ENCODE peak calls at places on chromosomes 12 and 14, in seven cellular contexts. B is endothelial cell of umbilical vein, G is heart left ventricle, J is uterus, T is epithelial cell of esophagus, M is psoas muscle, V is left ventricle myocardium inferior. D is an unnamed sample.

GRCh38 chr12:95205685-95206084 is 11.6 kb downstream of the FGD6 start:
- DNase-seq in B (peak), G (no peak), J (peak), T (peak), M (no peak), V (no peak), D (no peak)

GRCh38 chr12:113236539-113237354 is 15.5 kb downstream of the TPCN1 start:
- DNase-seq in B (no peak), G (peak), J (no peak), T (no peak), M (no peak), V (peak), D (peak)

GRCh38 chr12:104930388-104931326 is 27.4 kb downstream of the SLC41A2 start:
- DNase-seq in B (peak), G (no peak), J (no peak), T (peak), M (no peak), V (no peak), D (no peak)

GRCh38 chr12:117875652-117876491 is 92.9 kb downstream of the KSR2 start:
- DNase-seq in B (peak), G (no peak), J (no peak), T (no peak), M (no peak), V (no peak), D (no peak)

GRCh38 chr12:91565816-91566215 is 383.2 kb upstream of the DCN start:
- DNase-seq in B (no peak), G (no peak), J (no peak), T (no peak), M (no peak), V (no peak), D (no peak)

GRCh38 chr14:88209273-88209672 is 113.8 kb downstream of the KCNK10 start:
- DNase-seq in B (no peak), G (no peak), J (no peak), T (no peak), M (no peak), V (no peak), D (no peak)

GRCh38 chr14:100407376-100408102 is 84.4 kb downstream of the SLC25A47 start:
- DNase-seq in B (no peak), G (no peak), J (no peak), T (no peak), M (no peak), V (no peak), D (no peak)

GRCh38 chr12:61739925-61740324 is 520.3 kb upstream of the USP15 start:
- DNase-seq in B (no peak), G (no peak), J (no peak), T (no peak), M (no peak), V (no peak), D (no peak)

GRCh38 chr14:21852061-21852664 is 178.5 kb upstream of the OR4E1 start:
- DNase-seq in B (peak), G (no peak), J (no peak), T (peak), M (peak), V (no peak), D (no peak)

GRCh38 chr12:119593578-119594398 is at the start of gene TMEM233:
- DNase-seq in B (no peak), G (no peak), J (no peak), T (no peak), M (peak), V (peak), D (peak)

GRCh38 chr14:39094515-39094914 is 8.5 kb downstream of the SEC23A start:
- DNase-seq in B (no peak), G (no peak), J (no peak), T (no peak), M (no peak), V (no peak), D (no peak)

GRCh38 chr12:80830533-80831088 is 107.1 kb downstream of the LIN7A start:
- DNase-seq in B (no peak), G (no peak), J (no peak), T (no peak), M (no peak), V (no peak), D (no peak)

GRCh38 chr14:103932791-103933490 is 4.7 kb downstream of the TDRD9 start:
- DNase-seq in B (no peak), G (no peak), J (no peak), T (peak), M (no peak), V (no peak), D (no peak)

GRCh38 chr12:124236651-124237050 is 58.2 kb upstream of the RFLNA start:
- DNase-seq in B (peak), G (no peak), J (no peak), T (peak), M (no peak), V (no peak), D (no peak)

GRCh38 chr12:49944046-49944445 is 6.5 kb upstream of the AQP2 start:
- DNase-seq in B (no peak), G (no peak), J (no peak), T (no peak), M (no peak), V (no peak), D (no peak)

GRCh38 chr12:59973515-59973914 is 377.7 kb downstream of the SLC16A7 start:
- DNase-seq in B (peak), G (no peak), J (no peak), T (peak), M (no peak), V (no peak), D (no peak)

GRCh38 chr14:51167587-51168219 is 72.3 kb upstream of the TMX1 start:
- DNase-seq in B (no peak), G (no peak), J (peak), T (no peak), M (no peak), V (no peak), D (no peak)

GRCh38 chr12:100020370-100020769 is 35.6 kb upstream of the ANKS1B start:
- DNase-seq in B (no peak), G (no peak), J (no peak), T (peak), M (no peak), V (no peak), D (no peak)

GRCh38 chr14:49962616-49963015 is 69.7 kb downstream of the ARF6 start:
- DNase-seq in B (no peak), G (no peak), J (no peak), T (peak), M (no peak), V (no peak), D (no peak)

GRCh38 chr12:104599985-104600712 is 143.4 kb downstream of the CHST11 start:
- DNase-seq in B (no peak), G (no peak), J (no peak), T (no peak), M (no peak), V (no peak), D (no peak)

GRCh38 chr12:101257357-101257756 is 22.5 kb upstream of the UTP20 start:
- DNase-seq in B (no peak), G (no peak), J (no peak), T (no peak), M (no peak), V (no peak), D (no peak)

GRCh38 chr12:104549820-104550480 is 93.2 kb downstream of the CHST11 start:
- DNase-seq in B (no peak), G (no peak), J (no peak), T (peak), M (no peak), V (no peak), D (no peak)

GRCh38 chr12:75706786-75707605 is 195.6 kb upstream of the KRR1 start:
- DNase-seq in B (peak), G (no peak), J (no peak), T (peak), M (no peak), V (no peak), D (no peak)

GRCh38 chr12:52645982-52646381 is 6.0 kb downstream of the KRT2 start:
- DNase-seq in B (no peak), G (no peak), J (no peak), T (peak), M (no peak), V (no peak), D (no peak)

GRCh38 chr12:25852792-25853191 is 105.7 kb upstream of the RASSF8 start:
- DNase-seq in B (no peak), G (no peak), J (no peak), T (peak), M (no peak), V (no peak), D (no peak)

GRCh38 chr12:87953257-87953860 is 75.8 kb downstream of the C12orf50 start:
- DNase-seq in B (peak), G (no peak), J (no peak), T (peak), M (no peak), V (no peak), D (no peak)

GRCh38 chr14:33696165-33696564 is 254.7 kb downstream of the EGLN3 start:
- DNase-seq in B (no peak), G (no peak), J (no peak), T (no peak), M (no peak), V (no peak), D (no peak)

GRCh38 chr12:24661657-24662096 is 287.2 kb downstream of the BCAT1 start:
- DNase-seq in B (no peak), G (peak), J (no peak), T (peak), M (peak), V (no peak), D (peak)

GRCh38 chr12:113065126-113066007 is 8.8 kb downstream of the DTX1 start:
- DNase-seq in B (no peak), G (no peak), J (no peak), T (peak), M (peak), V (no peak), D (no peak)

GRCh38 chr12:84727964-84728363 is 184.6 kb downstream of the SLC6A15 start:
- DNase-seq in B (no peak), G (no peak), J (no peak), T (peak), M (no peak), V (no peak), D (no peak)

GRCh38 chr12:108803428-108804105 is 53.8 kb downstream of the SSH1 start:
- DNase-seq in B (peak), G (peak), J (peak), T (peak), M (no peak), V (peak), D (peak)

GRCh38 chr12:124884587-124885438 is 21.1 kb upstream of the SCARB1 start:
- DNase-seq in B (no peak), G (no peak), J (no peak), T (peak), M (no peak), V (no peak), D (no peak)

GRCh38 chr14:22653012-22653621 is 9.0 kb upstream of the OR6J1 start:
- DNase-seq in B (peak), G (peak), J (peak), T (peak), M (peak), V (peak), D (peak)

GRCh38 chr14:48586099-48586498 is 910.7 kb upstream of the MDGA2 start:
- DNase-seq in B (no peak), G (no peak), J (no peak), T (no peak), M (no peak), V (no peak), D (no peak)

GRCh38 chr14:69055125-69055524 is 76.0 kb upstream of the ACTN1 start:
- DNase-seq in B (peak), G (no peak), J (no peak), T (peak), M (no peak), V (no peak), D (no peak)

GRCh38 chr12:131101703-131102492 is 148.2 kb downstream of the ADGRD1 start:
- DNase-seq in B (no peak), G (no peak), J (peak), T (no peak), M (no peak), V (no peak), D (no peak)
- H3K4me3 ChIP-seq in B (no peak), G (no peak), J (no peak), T (no peak), M (no peak), V (no peak), D (no peak)

GRCh38 chr12:68157295-68157871 is 2.2 kb downstream of the IFNG start:
- DNase-seq in B (no peak), G (no peak), J (no peak), T (peak), M (no peak), V (no peak), D (no peak)
- H3K4me3 ChIP-seq in B (no peak), G (no peak), J (no peak), T (no peak), M (no peak), V (no peak), D (no peak)

GRCh38 chr12:111037047-111037446 is 116.7 kb upstream of the MYL2 start:
- DNase-seq in B (no peak), G (no peak), J (no peak), T (no peak), M (no peak), V (no peak), D (no peak)

GRCh38 chr12:111034911-111035577 is 114.7 kb upstream of the MYL2 start:
- DNase-seq in B (no peak), G (no peak), J (no peak), T (peak), M (no peak), V (no peak), D (peak)

GRCh38 chr12:111034148-111034910 is 114.0 kb upstream of the MYL2 start:
- DNase-seq in B (no peak), G (no peak), J (no peak), T (peak), M (no peak), V (no peak), D (no peak)

GRCh38 chr12:111033281-111034147 is 113.1 kb upstream of the MYL2 start:
- DNase-seq in B (no peak), G (no peak), J (no peak), T (peak), M (no peak), V (no peak), D (no peak)

DNA sequence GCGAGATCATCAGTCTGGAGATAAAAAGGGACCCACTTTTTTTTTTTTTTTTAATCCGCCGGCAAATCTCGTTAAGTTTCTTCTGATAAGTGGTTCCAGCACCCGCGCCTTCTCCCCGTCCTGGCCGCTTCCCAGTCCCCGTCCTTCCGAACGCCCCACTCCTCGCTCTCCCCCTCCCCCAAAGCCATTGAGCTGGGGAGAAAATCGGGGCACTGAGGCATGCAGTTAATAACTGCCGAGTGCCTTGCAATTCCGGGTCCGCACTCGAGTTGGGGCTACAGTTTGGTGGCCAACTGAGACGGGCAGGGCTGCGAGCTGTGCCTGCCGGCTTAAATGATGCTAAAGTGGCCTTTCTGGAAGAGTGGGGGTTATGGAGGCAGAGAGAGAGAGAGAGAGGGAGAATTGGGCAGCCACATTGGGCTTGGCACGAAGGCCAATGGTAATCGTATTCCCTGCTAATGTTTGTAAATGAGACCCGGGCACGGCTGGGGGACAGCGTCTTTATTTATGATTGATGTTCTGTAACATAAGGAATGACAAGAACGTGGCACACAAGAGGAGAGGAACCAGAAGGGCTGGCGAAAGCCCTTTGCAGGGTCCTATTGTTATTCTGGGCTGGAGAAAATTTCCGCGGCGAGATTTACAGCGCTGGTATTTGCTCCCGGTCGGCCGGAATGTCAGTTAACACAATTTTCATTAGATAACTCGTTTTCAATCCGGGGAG is 115.4 kb upstream of the MYL2 start:
- DNase-seq in B (no peak), G (no peak), J (no peak), T (peak), M (no peak), V (no peak), D (no peak)
- H3K4me3 ChIP-seq in B (no peak), G (peak), J (no peak), T (peak), M (no peak), V (peak), D (no peak)

DNA sequence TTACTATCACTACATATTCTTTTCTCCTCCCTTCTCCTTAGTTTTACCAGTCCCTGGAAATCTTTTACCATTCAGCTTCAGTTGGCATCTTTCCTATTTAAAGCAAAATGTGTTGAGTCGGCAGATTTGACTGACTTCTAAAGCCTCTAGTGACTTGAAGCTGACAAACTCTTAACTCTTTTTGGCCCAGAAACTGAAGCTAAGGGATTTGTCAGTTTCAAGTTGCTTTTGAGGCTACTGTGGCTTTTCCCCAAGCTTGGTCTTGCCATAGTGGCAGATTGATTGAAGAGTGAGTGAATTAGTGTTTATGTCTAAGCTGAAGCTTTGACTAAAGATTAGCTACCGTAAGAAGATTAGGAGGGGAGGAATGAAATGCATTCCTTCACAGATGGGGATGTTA is 104.0 kb downstream of the ETNK1 start:
- DNase-seq in B (no peak), G (no peak), J (no peak), T (no peak), M (no peak), V (no peak), D (no peak)
- H3K4me3 ChIP-seq in B (no peak), G (no peak), J (no peak), T (no peak), M (no peak), V (no peak), D (no peak)

GRCh38 chr14:74921987-74922751 is 891 bp downstream of the RPS6KL1 start:
- DNase-seq in B (no peak), G (no peak), J (no peak), T (no peak), M (no peak), V (no peak), D (peak)
- H3K4me3 ChIP-seq in B (peak), G (peak), J (peak), T (peak), M (peak), V (peak), D (peak)

GRCh38 chr12:56931474-56931978 is 2.7 kb downstream of the SDR9C7 start:
- DNase-seq in B (peak), G (no peak), J (no peak), T (peak), M (no peak), V (no peak), D (no peak)

GRCh38 chr12:56929780-56930179 is 4.4 kb downstream of the SDR9C7 start:
- DNase-seq in B (no peak), G (no peak), J (no peak), T (no peak), M (no peak), V (no peak), D (no peak)

GRCh38 chr12:56932146-56932545 is 2.1 kb downstream of the SDR9C7 start:
- DNase-seq in B (no peak), G (no peak), J (no peak), T (no peak), M (no peak), V (no peak), D (no peak)

GRCh38 chr12:56928262-56928661 is 5.9 kb downstream of the SDR9C7 start:
- DNase-seq in B (no peak), G (no peak), J (no peak), T (no peak), M (no peak), V (no peak), D (no peak)

DNA sequence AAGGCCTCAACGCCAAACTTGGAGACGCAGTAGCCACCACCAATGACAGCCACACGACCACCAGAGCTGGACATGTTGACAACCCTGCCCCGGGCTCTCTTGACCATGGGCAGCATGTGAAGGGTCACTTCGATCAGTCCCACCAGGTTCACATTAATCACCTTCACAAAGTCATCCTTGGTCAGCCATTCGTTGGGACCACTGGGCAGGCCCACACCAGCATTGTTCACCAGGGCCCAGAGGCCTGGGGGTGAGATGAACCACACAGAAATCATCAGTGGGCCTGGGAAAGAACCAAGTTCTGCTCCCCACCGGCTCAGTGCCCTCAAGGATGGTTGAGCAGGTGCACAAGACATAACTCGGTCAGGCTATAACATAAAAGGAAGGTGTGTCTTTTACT is 4.0 kb downstream of the SDR9C7 start:
- DNase-seq in B (no peak), G (no peak), J (no peak), T (no peak), M (no peak), V (no peak), D (no peak)
- H3K4me3 ChIP-seq in B (no peak), G (no peak), J (no peak), T (no peak), M (no peak), V (no peak), D (no peak)

D was measured in tibial artery.